ENCODE peak calls at places on chromosomes 7 and 10, in seven cellular contexts. R is left lung; M is ureter; E is hepatic stellate cell; B is stimulated activated CD4-positive, alpha-beta T cell treated with anti-CD3 and anti-CD28 coated beads, TNF-alpha, amount 100 ng/mL, for 4 hours; Q is endothelial cell; A is cardiac fibroblast. O is an unnamed sample.

GRCh38 chr10:125698599-125698998 is 15.6 kb upstream of the TEX36 start:
- DNase-seq in R (no peak), M (no peak), E (no peak), B (no peak), Q (no peak), A (no peak), O (no peak)

GRCh38 chr10:21069929-21070363 is 172.8 kb upstream of the NEBL start:
- DNase-seq in R (no peak), M (no peak), E (no peak), B (no peak), Q (no peak), A (no peak), O (no peak)

GRCh38 chr10:75429159-75429827 is 2.1 kb upstream of the LRMDA start:
- DNase-seq in R (no peak), M (no peak), E (no peak), B (no peak), Q (no peak), A (peak), O (no peak)

GRCh38 chr7:135414850-135415439 is 95.0 kb downstream of the CNOT4 start:
- DNase-seq in R (no peak), M (no peak), E (no peak), B (no peak), Q (peak), A (peak), O (no peak)

GRCh38 chr7:15891151-15891842 is 204.8 kb upstream of the MEOX2 start:
- DNase-seq in R (no peak), M (no peak), E (peak), B (no peak), Q (no peak), A (peak), O (no peak)

GRCh38 chr7:36404639-36405408 is 15.2 kb downstream of the ANLN start:
- DNase-seq in R (no peak), M (no peak), E (no peak), B (no peak), Q (no peak), A (no peak), O (no peak)

GRCh38 chr7:107138696-107139420 is 29.9 kb upstream of the HBP1 start:
- DNase-seq in R (no peak), M (no peak), E (peak), B (no peak), Q (no peak), A (no peak), O (no peak)

GRCh38 chr10:17062493-17063487 is 66.8 kb downstream of the CUBN start:
- DNase-seq in R (no peak), M (peak), E (peak), B (no peak), Q (no peak), A (peak), O (peak)

GRCh38 chr7:40482794-40483374 is 348.1 kb downstream of the SUGCT start:
- DNase-seq in R (no peak), M (no peak), E (no peak), B (no peak), Q (no peak), A (no peak), O (no peak)

GRCh38 chr7:55965805-55966421 is 1.5 kb downstream of the NIPSNAP2 start:
- DNase-seq in R (no peak), M (no peak), E (no peak), B (no peak), Q (no peak), A (no peak), O (no peak)

GRCh38 chr7:102323914-102324195 is 32.4 kb downstream of the SPDYE6 start:
- DNase-seq in R (no peak), M (no peak), E (no peak), B (no peak), Q (no peak), A (no peak), O (no peak)

GRCh38 chr10:63206997-63207952 is 74.1 kb downstream of the NRBF2 start:
- DNase-seq in R (no peak), M (no peak), E (peak), B (no peak), Q (no peak), A (peak), O (no peak)

GRCh38 chr7:128192497-128193142 is 48.5 kb upstream of the LEP start:
- DNase-seq in R (no peak), M (no peak), E (no peak), B (no peak), Q (no peak), A (no peak), O (no peak)

GRCh38 chr10:121080324-121080807 is 229.2 kb downstream of the WDR11 start:
- DNase-seq in R (no peak), M (no peak), E (no peak), B (no peak), Q (no peak), A (no peak), O (no peak)

GRCh38 chr10:132613566-132614348 is 76.2 kb downstream of the INPP5A start:
- DNase-seq in R (peak), M (no peak), E (no peak), B (no peak), Q (no peak), A (no peak), O (peak)

GRCh38 chr7:37698271-37698670 is 14.7 kb downstream of the GPR141 start:
- DNase-seq in R (no peak), M (no peak), E (no peak), B (no peak), Q (no peak), A (no peak), O (no peak)

GRCh38 chr10:112265745-112266144 is 17.5 kb upstream of the TECTB start:
- DNase-seq in R (no peak), M (no peak), E (no peak), B (no peak), Q (no peak), A (no peak), O (no peak)

GRCh38 chr7:25840209-25840792 is 311.7 kb upstream of the NFE2L3 start:
- DNase-seq in R (no peak), M (no peak), E (no peak), B (no peak), Q (no peak), A (no peak), O (no peak)

GRCh38 chr10:31204090-31204489 is 114.9 kb upstream of the ZEB1 start:
- DNase-seq in R (no peak), M (no peak), E (peak), B (no peak), Q (no peak), A (peak), O (no peak)

GRCh38 chr10:43262902-43263466 is 3.9 kb downstream of the RASGEF1A start:
- DNase-seq in R (peak), M (no peak), E (no peak), B (no peak), Q (no peak), A (no peak), O (no peak)